ENCODE peak calls at places on chromosome 13, in eight cellular contexts. H is HepG2; W is psoas muscle; P is heart right ventricle; G is heart left ventricle; F is tibial artery; X is left ventricle myocardium inferior; A is CD8-positive, alpha-beta memory T cell. K is an unnamed sample.

GRCh38 chr13:82636119-82636518 is 1246.2 kb downstream of the SLITRK1 start:
- DNase-seq in W (no peak), H (no peak), G (no peak), P (no peak), X (no peak), A (no peak), F (no peak), K (no peak)

GRCh38 chr13:48160879-48161278 is 66.0 kb upstream of the MED4 start:
- DNase-seq in G (peak; percentile 50), P (no peak), F (no peak), H (no peak), X (peak; percentile 53), W (peak; percentile 66), A (no peak), K (no peak)

GRCh38 chr13:106104281-106104901 is 431.1 kb downstream of the EFNB2 start:
- DNase-seq in P (no peak), F (no peak), X (no peak), W (no peak), A (no peak), G (no peak), H (no peak), K (no peak)

GRCh38 chr13:101779147-101779546 is 326.7 kb downstream of the ITGBL1 start:
- DNase-seq in X (no peak), H (no peak), G (no peak), A (no peak), W (no peak), P (no peak), F (no peak), K (no peak)

GRCh38 chr13:87084192-87084591 is 587.0 kb upstream of the SLITRK5 start:
- DNase-seq in H (no peak), P (no peak), A (no peak), F (no peak), W (no peak), G (no peak), X (no peak), K (no peak)

GRCh38 chr13:113273856-113274590 is 23.0 kb upstream of the LAMP1 start:
- DNase-seq in H (no peak), A (no peak), W (no peak), P (no peak), X (no peak), G (no peak), F (peak; percentile 68), K (peak; percentile 85)

GRCh38 chr13:32008518-32009175 is 22.9 kb upstream of the FRY start:
- DNase-seq in F (no peak), A (no peak), G (no peak), H (no peak), W (no peak), P (no peak), X (no peak), K (no peak)

GRCh38 chr13:69597088-69597487 is 510.5 kb upstream of the ATXN8OS start:
- DNase-seq in H (no peak), P (no peak), A (no peak), F (no peak), X (no peak), W (no peak), G (no peak), K (no peak)

GRCh38 chr13:68929055-68929454 is 1178.6 kb upstream of the ATXN8OS start:
- DNase-seq in P (no peak), F (no peak), X (no peak), W (no peak), H (no peak), A (no peak), G (no peak), K (no peak)

GRCh38 chr13:41985788-41986508 is 25.0 kb upstream of the VWA8 start:
- DNase-seq in W (no peak), F (no peak), X (no peak), G (no peak), A (no peak), P (no peak), H (no peak), K (no peak)

GRCh38 chr13:67416047-67416925 is 186.2 kb upstream of the PCDH9 start:
- DNase-seq in W (peak; percentile 28), A (no peak), F (no peak), H (peak; percentile 4), P (no peak), G (no peak), X (no peak), K (no peak)

GRCh38 chr13:21124853-21125252 is 51.5 kb downstream of the SKA3 start:
- DNase-seq in W (no peak), P (no peak), F (no peak), G (peak; percentile 27), X (no peak), H (peak; percentile 60), A (no peak), K (no peak)

DNA sequence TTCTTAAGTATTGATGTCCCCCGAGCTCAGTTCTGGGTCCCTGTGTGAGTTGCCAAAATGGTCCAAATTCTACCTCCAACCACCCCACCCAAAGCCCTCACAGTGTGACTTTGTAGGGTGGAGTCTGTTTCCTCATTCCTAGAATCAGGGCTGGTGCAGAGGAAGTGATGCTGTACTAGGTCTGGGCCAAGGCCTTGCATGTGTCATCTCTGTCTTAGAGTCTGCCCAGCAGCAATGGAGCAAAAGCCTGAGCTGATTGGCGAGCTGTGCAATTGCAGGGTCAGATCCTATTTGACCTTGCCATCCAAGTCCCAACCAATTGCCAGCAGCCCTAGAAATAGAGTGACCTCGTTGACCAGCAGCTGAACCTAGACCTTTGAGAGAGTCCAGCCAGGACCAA is 97.0 kb upstream of the ANKRD10 start:
- DNase-seq in G (no peak), F (no peak), X (no peak), H (no peak), W (no peak), P (no peak), A (no peak), K (no peak)
- H3K27ac ChIP-seq in G (no peak overlapping the region), F (no peak overlapping the region), X (no peak overlapping the region), H (no peak overlapping the region), W (no peak overlapping the region), P (no peak overlapping the region), A (no peak overlapping the region), K (no peak overlapping the region)

GRCh38 chr13:36673838-36674326 is at the start of gene SERTM1:
- DNase-seq in W (peak; percentile 40), H (no peak), P (peak; percentile 49), A (no peak), F (no peak), G (peak; percentile 35), X (peak; percentile 45), K (no peak)
- H3K4me3 ChIP-seq in W (peak within 1 kb of the TSS; percentile 45), H (no peak within 1 kb of the TSS), P (peak within 1 kb of the TSS; percentile 44), A (no peak within 1 kb of the TSS), F (no peak within 1 kb of the TSS), G (peak within 1 kb of the TSS; percentile 38), X (peak within 1 kb of the TSS; percentile 70), K (peak within 1 kb of the TSS; percentile 26)

DNA sequence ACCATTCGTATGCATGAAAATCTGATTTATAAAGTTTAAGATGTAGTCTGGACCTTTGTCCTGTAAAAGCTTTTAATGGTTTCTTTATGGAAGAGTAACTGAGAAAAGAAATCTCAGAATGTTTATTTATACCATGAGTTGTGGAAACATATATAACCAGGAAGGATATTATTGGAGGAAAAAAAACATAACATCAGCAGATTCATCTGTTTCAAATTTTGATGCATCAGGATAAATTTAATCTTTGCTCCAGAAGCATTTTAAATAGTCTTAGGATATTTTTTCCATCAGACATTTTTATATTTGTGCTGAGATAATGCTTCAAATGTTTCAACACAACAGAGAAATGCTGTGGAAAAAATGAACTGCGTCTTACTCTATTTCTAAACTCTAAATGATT is 31.2 kb upstream of the CSNK1A1L start:
- DNase-seq in A (no peak), X (no peak), P (no peak), H (no peak), F (no peak), G (no peak), W (no peak), K (no peak)
- H3K4me1 ChIP-seq in A (no peaks in the 10 kb centered on the region), X (no peaks in the 10 kb centered on the region), P (no peaks in the 10 kb centered on the region), H (no peaks in the 10 kb centered on the region), F (no peaks in the 10 kb centered on the region), G (no peaks in the 10 kb centered on the region), W (no peaks in the 10 kb centered on the region), K (no peaks in the 10 kb centered on the region)

GRCh38 chr13:94708031-94708571 is 4.2 kb downstream of the SOX21 start:
- DNase-seq in H (no peak), P (no peak), W (no peak), G (no peak), A (no peak), F (no peak), X (no peak), K (no peak)
- H3K27ac ChIP-seq in H (no peak overlapping the region), P (no peak overlapping the region), W (no peak overlapping the region), G (no peak overlapping the region), A (no peak overlapping the region), F (no peak overlapping the region), X (no peak overlapping the region), K (no peak overlapping the region)

DNA sequence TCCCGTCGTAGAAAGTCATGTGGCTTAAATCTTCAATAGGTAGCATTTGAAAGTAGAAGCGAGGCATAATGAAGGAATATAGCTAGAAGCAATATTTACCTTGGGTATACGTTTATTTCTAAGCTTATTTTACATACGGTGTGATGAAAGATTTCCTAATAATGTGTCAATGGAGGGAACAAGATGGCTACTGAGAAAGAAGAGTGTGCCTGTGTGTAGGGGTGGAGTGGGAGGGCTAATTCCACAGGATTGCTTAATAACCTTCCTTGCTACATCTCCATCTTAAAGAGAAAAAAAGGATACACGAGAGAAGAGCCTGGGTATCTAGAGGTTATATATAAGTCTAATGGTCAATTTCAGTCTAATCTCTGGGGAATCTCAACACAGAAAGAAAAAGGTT is 2.0 kb downstream of the SPART start:
- DNase-seq in G (no peak), P (no peak), X (no peak), F (no peak), A (no peak), H (no peak), W (no peak), K (no peak)
- H3K4me3 ChIP-seq in G (no peak overlapping the region), P (peak overlapping the region; percentile 78), X (peak overlapping the region; percentile 81), F (peak overlapping the region; percentile 87), A (no peak overlapping the region), H (no peak overlapping the region), W (peak overlapping the region; percentile 80), K (no peak overlapping the region)

K was measured in left lung.